ENCODE peak calls at places on chromosomes 5 and 9, in six cellular contexts. B is T1000, W is stomach, R is AG04450, E is H54, P is HuH-7. L is an unnamed sample.

GRCh38 chr5:98813755-98814154 is 40.3 kb downstream of the RGMB start:
- DNase-seq in W (no peak), R (no peak), P (no peak), B (no peak), E (no peak), L (no peak)

GRCh38 chr5:113047234-113047633 is 70.6 kb downstream of the DCP2 start:
- DNase-seq in W (no peak), P (no peak), B (no peak), E (peak; percentile 28), R (no peak), L (no peak)

GRCh38 chr9:26665676-26666075 is 226.9 kb downstream of the CAAP1 start:
- DNase-seq in W (no peak), E (no peak), R (no peak), B (no peak), P (no peak), L (no peak)

GRCh38 chr9:82363236-82363635 is 374.7 kb downstream of the SPATA31D1 start:
- DNase-seq in B (no peak), R (no peak), E (no peak), W (no peak), P (no peak), L (no peak)

GRCh38 chr5:56190500-56190899 is 42.6 kb downstream of the ANKRD55 start:
- DNase-seq in W (peak; percentile 37), E (no peak), R (no peak), P (no peak), B (no peak), L (no peak)

GRCh38 chr5:95969646-95970358 is 8.2 kb upstream of the ELL2 start:
- DNase-seq in P (no peak), B (no peak), W (no peak), R (peak; percentile 41), E (no peak), L (no peak)

GRCh38 chr5:140630296-140630695 is 2.7 kb downstream of the CD14 start:
- DNase-seq in E (no peak), W (no peak), B (peak; percentile 39), R (no peak), P (no peak), L (no peak)

GRCh38 chr9:470795-471194 is 256.1 kb downstream of the DOCK8 start:
- DNase-seq in W (no peak), B (no peak), R (no peak), E (no peak), P (no peak), L (no peak)

GRCh38 chr9:136977223-136978072 is at the start of gene PTGDS:
- DNase-seq in W (no peak), E (no peak), R (no peak), B (no peak), P (no peak), L (no peak)

GRCh38 chr5:35826561-35826960 is 30.1 kb upstream of the IL7R start:
- DNase-seq in E (no peak), R (no peak), W (no peak), B (no peak), P (no peak), L (no peak)

GRCh38 chr9:27377147-27377807 is 80.3 kb upstream of the EQTN start:
- DNase-seq in B (no peak), E (no peak), W (no peak), R (no peak), P (no peak), L (no peak)

GRCh38 chr9:87405677-87406544 is 91.8 kb upstream of the DAPK1 start:
- DNase-seq in P (no peak), B (no peak), R (no peak), E (no peak), W (no peak), L (no peak)

GRCh38 chr9:106784076-106784475 is 78.9 kb upstream of the ZNF462 start:
- DNase-seq in R (no peak), E (no peak), P (no peak), B (no peak), W (no peak), L (no peak)

GRCh38 chr5:11012295-11012694 is 251.3 kb upstream of the DAP start:
- DNase-seq in B (no peak), E (no peak), P (no peak), R (no peak), W (no peak), L (no peak)

GRCh38 chr9:32378993-32379729 is 5.3 kb upstream of the ACO1 start:
- DNase-seq in B (peak; percentile 32), E (peak; percentile 27), W (no peak), P (peak; percentile 55), R (peak; percentile 63), L (no peak)

GRCh38 chr9:124415852-124416484 is 726 bp upstream of the PSMB7 start:
- DNase-seq in W (no peak), P (no peak), R (no peak), B (no peak), E (no peak), L (no peak)

GRCh38 chr9:83598487-83598886 is 24.5 kb upstream of the IDNK start:
- DNase-seq in P (peak; percentile 37), E (no peak), W (no peak), R (no peak), B (no peak), L (no peak)

GRCh38 chr9:131237931-131238401 is 38.3 kb downstream of the FAM78A start:
- DNase-seq in B (no peak), E (no peak), R (peak; percentile 49), P (no peak), W (peak; percentile 80), L (peak; percentile 67)

GRCh38 chr5:141716468-141716867 is 34.4 kb upstream of the ARAP3 start:
- DNase-seq in P (no peak), E (no peak), R (no peak), W (no peak), B (no peak), L (no peak)

GRCh38 chr9:95018099-95018927 is 291.8 kb downstream of the AOPEP start:
- DNase-seq in E (peak; percentile 90), P (no peak), W (no peak), R (peak; percentile 69), B (peak; percentile 62), L (peak; percentile 75)

GRCh38 chr9:89923174-89923573 is 318.4 kb downstream of the GADD45G start:
- DNase-seq in P (no peak), E (no peak), W (no peak), B (no peak), R (no peak), L (no peak)

GRCh38 chr5:116632890-116633289 is 58.3 kb upstream of the SEMA6A start:
- DNase-seq in E (no peak), W (no peak), P (no peak), R (no peak), B (no peak), L (no peak)

GRCh38 chr5:39774597-39774996 is 349.8 kb upstream of the DAB2 start:
- DNase-seq in R (no peak), E (no peak), W (no peak), P (no peak), B (no peak), L (no peak)

GRCh38 chr9:129895376-129896268 is 60.4 kb downstream of the USP20 start:
- DNase-seq in P (no peak), E (no peak), B (no peak), R (no peak), W (no peak), L (no peak)

GRCh38 chr5:147972441-147972840 is 66.1 kb upstream of the C5orf46 start:
- DNase-seq in R (no peak), W (no peak), B (no peak), P (no peak), E (no peak), L (no peak)

GRCh38 chr5:57770029-57770428 is 287.4 kb upstream of the ACTBL2 start:
- DNase-seq in P (no peak), R (no peak), B (no peak), E (no peak), W (no peak), L (no peak)

GRCh38 chr5:132203916-132204315 is 23.7 kb downstream of the P4HA2 start:
- DNase-seq in W (no peak), E (no peak), P (no peak), R (no peak), B (no peak), L (no peak)

GRCh38 chr5:126054593-126055347 is 368.4 kb upstream of the GRAMD2B start:
- DNase-seq in W (no peak), P (no peak), B (no peak), E (no peak), R (no peak), L (no peak)

GRCh38 chr5:66118294-66118693 is 25.8 kb upstream of the SREK1 start:
- DNase-seq in E (no peak), P (no peak), W (no peak), R (no peak), B (no peak), L (no peak)

GRCh38 chr9:108889649-108890067 is 27.6 kb downstream of the ACTL7A start:
- DNase-seq in W (no peak), B (no peak), P (peak; percentile 39), E (peak; percentile 43), R (no peak), L (peak; percentile 12)

GRCh38 chr9:106675780-106676179 is 187.2 kb upstream of the ZNF462 start:
- DNase-seq in P (no peak), E (peak; percentile 19), B (no peak), R (no peak), W (no peak), L (no peak)

GRCh38 chr9:86946712-86947145 is 577 bp downstream of the GAS1 start:
- DNase-seq in B (peak; percentile 54), W (peak; percentile 36), P (peak; percentile 15), E (peak; percentile 44), R (no peak), L (no peak)

L was measured in AG04449.